ENCODE peak calls at places on chromosomes 6 and 20, in seven cellular contexts. One of them, this sample, is unnamed.

GRCh38 chr6:53986165-53986720 is 125.0 kb upstream of the MLIP start:
- DNase-seq in NCI-H2171: no peak
- DNase-seq in H54: peak
- DNase-seq in pancreas: no peak
- DNase-seq in activated effector memory CD4-positive, alpha-beta T cell treated with anti-CD3 and anti-CD28 coated beads, Interleukin-2, amount 50 U/mL, for 16 hours: no peak
- DNase-seq in stimulated activated CD4-positive, alpha-beta T cell treated with anti-CD3 and anti-CD28 coated beads, Interleukin-4, amount 100 ng/mL, for 4 hours: no peak
- DNase-seq in activated naive CD8-positive, alpha-beta T cell treated with anti-CD3 and anti-CD28 coated beads, Interleukin-2, amount 10 ng/mL, durations not matched to agents 7 days and 5 days: no peak
- DNase-seq in this sample: peak

GRCh38 chr6:33851959-33852358 is 48.2 kb upstream of the MLN start:
- DNase-seq in stimulated activated CD4-positive, alpha-beta T cell treated with anti-CD3 and anti-CD28 coated beads, Interleukin-4, amount 100 ng/mL, for 4 hours: no peak
- DNase-seq in pancreas: no peak
- DNase-seq in NCI-H2171: no peak
- DNase-seq in H54: peak
- DNase-seq in activated effector memory CD4-positive, alpha-beta T cell treated with anti-CD3 and anti-CD28 coated beads, Interleukin-2, amount 50 U/mL, for 16 hours: no peak
- DNase-seq in activated naive CD8-positive, alpha-beta T cell treated with anti-CD3 and anti-CD28 coated beads, Interleukin-2, amount 10 ng/mL, durations not matched to agents 7 days and 5 days: no peak
- DNase-seq in this sample: no peak

GRCh38 chr6:160102399-160102798 is 19.2 kb upstream of the SLC22A1 start:
- DNase-seq in NCI-H2171: no peak
- DNase-seq in pancreas: no peak
- DNase-seq in activated naive CD8-positive, alpha-beta T cell treated with anti-CD3 and anti-CD28 coated beads, Interleukin-2, amount 10 ng/mL, durations not matched to agents 7 days and 5 days: no peak
- DNase-seq in activated effector memory CD4-positive, alpha-beta T cell treated with anti-CD3 and anti-CD28 coated beads, Interleukin-2, amount 50 U/mL, for 16 hours: no peak
- DNase-seq in stimulated activated CD4-positive, alpha-beta T cell treated with anti-CD3 and anti-CD28 coated beads, Interleukin-4, amount 100 ng/mL, for 4 hours: no peak
- DNase-seq in H54: no peak
- DNase-seq in this sample: no peak

GRCh38 chr6:46042355-46042999 is 26.8 kb upstream of the CLIC5 start:
- DNase-seq in stimulated activated CD4-positive, alpha-beta T cell treated with anti-CD3 and anti-CD28 coated beads, Interleukin-4, amount 100 ng/mL, for 4 hours: no peak
- DNase-seq in H54: peak
- DNase-seq in pancreas: no peak
- DNase-seq in NCI-H2171: peak
- DNase-seq in activated effector memory CD4-positive, alpha-beta T cell treated with anti-CD3 and anti-CD28 coated beads, Interleukin-2, amount 50 U/mL, for 16 hours: no peak
- DNase-seq in activated naive CD8-positive, alpha-beta T cell treated with anti-CD3 and anti-CD28 coated beads, Interleukin-2, amount 10 ng/mL, durations not matched to agents 7 days and 5 days: no peak
- DNase-seq in this sample: peak

GRCh38 chr6:106789436-106790145 is 160.2 kb downstream of the QRSL1 start:
- DNase-seq in NCI-H2171: no peak
- DNase-seq in activated naive CD8-positive, alpha-beta T cell treated with anti-CD3 and anti-CD28 coated beads, Interleukin-2, amount 10 ng/mL, durations not matched to agents 7 days and 5 days: no peak
- DNase-seq in H54: no peak
- DNase-seq in stimulated activated CD4-positive, alpha-beta T cell treated with anti-CD3 and anti-CD28 coated beads, Interleukin-4, amount 100 ng/mL, for 4 hours: no peak
- DNase-seq in pancreas: no peak
- DNase-seq in activated effector memory CD4-positive, alpha-beta T cell treated with anti-CD3 and anti-CD28 coated beads, Interleukin-2, amount 50 U/mL, for 16 hours: no peak
- DNase-seq in this sample: no peak

GRCh38 chr6:165811512-165811911 is 148.5 kb upstream of the PDE10A start:
- DNase-seq in H54: no peak
- DNase-seq in NCI-H2171: no peak
- DNase-seq in activated effector memory CD4-positive, alpha-beta T cell treated with anti-CD3 and anti-CD28 coated beads, Interleukin-2, amount 50 U/mL, for 16 hours: no peak
- DNase-seq in stimulated activated CD4-positive, alpha-beta T cell treated with anti-CD3 and anti-CD28 coated beads, Interleukin-4, amount 100 ng/mL, for 4 hours: no peak
- DNase-seq in activated naive CD8-positive, alpha-beta T cell treated with anti-CD3 and anti-CD28 coated beads, Interleukin-2, amount 10 ng/mL, durations not matched to agents 7 days and 5 days: no peak
- DNase-seq in pancreas: no peak
- DNase-seq in this sample: no peak

GRCh38 chr6:42451146-42451594 is 556 bp downstream of the TRERF1 start:
- DNase-seq in H54: no peak
- DNase-seq in stimulated activated CD4-positive, alpha-beta T cell treated with anti-CD3 and anti-CD28 coated beads, Interleukin-4, amount 100 ng/mL, for 4 hours: no peak
- DNase-seq in NCI-H2171: no peak
- DNase-seq in activated naive CD8-positive, alpha-beta T cell treated with anti-CD3 and anti-CD28 coated beads, Interleukin-2, amount 10 ng/mL, durations not matched to agents 7 days and 5 days: peak
- DNase-seq in activated effector memory CD4-positive, alpha-beta T cell treated with anti-CD3 and anti-CD28 coated beads, Interleukin-2, amount 50 U/mL, for 16 hours: peak
- DNase-seq in pancreas: no peak
- DNase-seq in this sample: peak

GRCh38 chr20:47392721-47393073 is 36.2 kb upstream of the ZMYND8 start:
- DNase-seq in activated naive CD8-positive, alpha-beta T cell treated with anti-CD3 and anti-CD28 coated beads, Interleukin-2, amount 10 ng/mL, durations not matched to agents 7 days and 5 days: no peak
- DNase-seq in NCI-H2171: no peak
- DNase-seq in stimulated activated CD4-positive, alpha-beta T cell treated with anti-CD3 and anti-CD28 coated beads, Interleukin-4, amount 100 ng/mL, for 4 hours: no peak
- DNase-seq in pancreas: no peak
- DNase-seq in activated effector memory CD4-positive, alpha-beta T cell treated with anti-CD3 and anti-CD28 coated beads, Interleukin-2, amount 50 U/mL, for 16 hours: no peak
- DNase-seq in H54: peak
- DNase-seq in this sample: no peak

GRCh38 chr6:121838842-121839241 is 403.4 kb downstream of the GJA1 start:
- DNase-seq in H54: no peak
- DNase-seq in activated naive CD8-positive, alpha-beta T cell treated with anti-CD3 and anti-CD28 coated beads, Interleukin-2, amount 10 ng/mL, durations not matched to agents 7 days and 5 days: no peak
- DNase-seq in stimulated activated CD4-positive, alpha-beta T cell treated with anti-CD3 and anti-CD28 coated beads, Interleukin-4, amount 100 ng/mL, for 4 hours: no peak
- DNase-seq in NCI-H2171: no peak
- DNase-seq in pancreas: no peak
- DNase-seq in activated effector memory CD4-positive, alpha-beta T cell treated with anti-CD3 and anti-CD28 coated beads, Interleukin-2, amount 50 U/mL, for 16 hours: no peak
- DNase-seq in this sample: no peak

GRCh38 chr6:12528581-12529363 is 187.8 kb upstream of the PHACTR1 start:
- DNase-seq in stimulated activated CD4-positive, alpha-beta T cell treated with anti-CD3 and anti-CD28 coated beads, Interleukin-4, amount 100 ng/mL, for 4 hours: no peak
- DNase-seq in pancreas: no peak
- DNase-seq in activated effector memory CD4-positive, alpha-beta T cell treated with anti-CD3 and anti-CD28 coated beads, Interleukin-2, amount 50 U/mL, for 16 hours: no peak
- DNase-seq in H54: no peak
- DNase-seq in NCI-H2171: no peak
- DNase-seq in activated naive CD8-positive, alpha-beta T cell treated with anti-CD3 and anti-CD28 coated beads, Interleukin-2, amount 10 ng/mL, durations not matched to agents 7 days and 5 days: no peak
- DNase-seq in this sample: no peak